ENCODE peak calls at places on chromosomes 3 and 15, in seven cellular contexts. B, D, N, R, T, F and S are unnamed samples.

GRCh38 chr15:94665687-94666441 is 434.5 kb downstream of the MCTP2 start:
- DNase-seq in N (no peak), T (no peak), B (no peak), R (no peak), D (no peak), F (no peak), S (no peak)

GRCh38 chr3:8742921-8743605 is 9.5 kb downstream of the CAV3 start:
- DNase-seq in R (peak), F (peak), T (no peak), N (no peak), D (no peak), B (no peak), S (no peak)

GRCh38 chr3:37590328-37591079 is 271.2 kb upstream of the CTDSPL start:
- DNase-seq in R (peak), F (no peak), N (no peak), D (no peak), B (no peak), T (no peak), S (no peak)

GRCh38 chr3:24128195-24129005 is 183.3 kb downstream of the NR1D2 start:
- DNase-seq in B (no peak), T (no peak), F (no peak), R (peak), D (no peak), N (no peak), S (no peak)

GRCh38 chr15:32872606-32873291 is 154.9 kb downstream of the GREM1 start:
- DNase-seq in F (no peak), N (no peak), T (no peak), B (no peak), R (peak), D (no peak), S (no peak)

GRCh38 chr3:30644615-30645014 is 38.2 kb downstream of the TGFBR2 start:
- DNase-seq in D (peak), N (no peak), T (no peak), R (peak), F (no peak), B (no peak), S (no peak)

GRCh38 chr15:63719281-63719680 is 114.5 kb downstream of the HERC1 start:
- DNase-seq in N (no peak), D (no peak), B (no peak), F (no peak), R (no peak), T (no peak), S (no peak)

GRCh38 chr3:170660139-170660538 is 74.3 kb upstream of the SLC7A14 start:
- DNase-seq in N (no peak), R (no peak), T (no peak), B (no peak), D (no peak), F (no peak), S (no peak)

GRCh38 chr3:135440233-135440632 is 525.3 kb upstream of the PPP2R3A start:
- DNase-seq in B (no peak), F (no peak), D (no peak), R (no peak), T (no peak), N (no peak), S (no peak)
- TF ChIP-seq CTCF in B (no peak), F (no peak), D (no peak), R (no peak), T (no peak), N (no peak), S (no peak)

DNA sequence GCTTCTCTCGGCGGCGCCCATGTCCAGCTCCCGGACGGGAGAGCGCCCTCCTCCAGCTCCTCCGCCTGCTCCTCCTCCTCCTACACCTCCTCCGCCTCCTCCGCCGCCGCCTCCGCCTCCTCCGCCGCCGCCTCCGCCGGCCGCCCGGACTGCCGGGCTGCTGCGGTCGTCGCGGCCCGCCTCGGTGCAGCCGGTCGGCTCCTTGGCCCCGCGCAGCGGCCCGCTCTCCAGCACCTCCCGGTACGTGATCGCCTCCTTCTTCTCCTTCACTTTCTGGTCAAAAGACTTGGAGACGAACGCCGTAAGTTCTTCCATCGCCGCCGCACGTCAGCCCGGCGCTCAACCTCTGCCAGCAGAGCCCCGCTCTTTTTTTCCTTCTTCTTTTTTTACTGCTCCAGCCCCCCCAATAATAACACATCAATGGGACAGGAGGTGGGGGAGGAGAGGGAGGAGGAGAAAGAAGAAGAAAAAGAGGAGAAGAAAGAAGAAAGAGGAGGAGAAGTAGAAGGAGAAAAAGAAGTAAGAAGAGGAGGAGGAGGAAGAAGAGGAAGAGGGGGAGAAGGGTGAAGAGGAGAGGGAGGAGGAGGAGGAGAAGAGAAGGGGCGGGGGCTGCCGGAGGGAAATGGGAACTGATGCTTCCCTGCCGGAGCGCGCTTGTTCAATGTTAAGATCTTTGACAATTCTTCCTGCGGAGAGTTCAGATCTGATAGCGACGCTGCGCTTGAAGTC is at the start of gene SHOX2:
- DNase-seq in R (peak), F (peak), D (no peak), T (peak), N (no peak), B (no peak), S (no peak)
- TF ChIP-seq CTCF in R (no peak), F (no peak), D (no peak), T (no peak), N (peak), B (no peak), S (no peak)

DNA sequence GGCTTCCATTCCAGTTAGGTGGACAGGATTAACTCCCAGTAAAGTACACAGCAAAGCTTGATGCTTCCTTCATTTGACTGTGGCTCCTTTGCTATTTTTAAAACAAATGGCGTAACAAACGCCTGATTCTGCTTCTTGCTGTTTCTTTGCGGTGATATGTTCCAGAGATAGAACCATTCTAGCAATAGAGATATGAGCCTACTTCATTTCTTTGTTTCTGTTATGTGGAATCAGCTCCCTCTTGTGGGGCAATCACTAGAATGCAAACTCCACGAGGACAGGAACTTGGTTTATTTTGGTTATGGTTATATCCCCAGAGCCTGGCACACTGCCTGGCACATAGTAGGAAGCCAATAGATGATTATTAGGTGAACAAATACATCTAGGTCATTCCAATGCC is 122.6 kb upstream of the SLC6A11 start:
- DNase-seq in N (no peak), R (peak), B (no peak), F (no peak), D (no peak), T (no peak), S (no peak)
- TF ChIP-seq CTCF in N (no peak), R (peak), B (peak), F (peak), D (peak), T (no peak), S (no peak)

DNA sequence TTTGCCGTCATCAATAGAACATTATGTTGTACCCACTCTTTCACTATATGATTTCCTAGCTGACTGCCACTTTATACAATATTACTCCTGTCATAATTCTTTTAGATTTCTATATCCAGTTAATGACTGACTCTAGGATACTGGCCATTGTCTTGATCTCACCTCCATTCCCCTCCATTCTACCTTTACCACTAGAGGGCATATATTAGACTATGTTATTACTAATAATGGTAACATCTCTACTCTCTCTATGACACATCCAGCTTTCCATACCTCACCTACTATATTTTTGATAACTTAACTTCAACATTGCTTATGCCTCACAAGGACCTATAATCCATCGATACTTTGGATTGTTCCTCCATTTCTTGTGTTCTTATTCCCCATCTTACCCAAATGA is 31.4 kb upstream of the POU1F1 start:
- DNase-seq in T (no peak), B (no peak), F (no peak), N (no peak), R (no peak), D (no peak), S (no peak)
- TF ChIP-seq CTCF in T (no peak), B (no peak), F (peak), N (no peak), R (peak), D (peak), S (no peak)

GRCh38 chr15:100764778-100765457 is 114.7 kb upstream of the ALDH1A3 start:
- DNase-seq in F (peak), R (peak), D (peak), N (peak), T (no peak), B (no peak), S (no peak)
- TF ChIP-seq CTCF in F (no peak), R (no peak), D (no peak), N (no peak), T (no peak), B (no peak), S (no peak)

DNA sequence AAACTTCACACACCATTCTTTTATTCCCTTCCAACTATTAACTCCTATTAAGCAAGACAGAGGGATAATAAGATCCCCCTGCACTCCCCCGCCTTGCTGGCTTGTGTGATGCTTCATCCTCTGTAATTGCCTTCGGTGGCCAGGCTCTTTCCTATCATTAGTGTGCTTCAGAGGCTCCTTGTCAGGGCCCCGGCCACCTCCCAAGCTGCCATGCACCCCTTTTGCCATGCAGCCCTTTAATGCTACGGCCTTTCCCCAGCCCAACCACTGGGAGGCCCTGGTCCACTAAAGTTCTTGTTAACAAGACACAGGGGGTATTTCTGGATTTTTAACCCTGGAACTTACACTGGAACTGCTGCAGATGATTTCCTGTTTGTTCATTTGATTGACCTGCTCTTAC is 175.9 kb upstream of the TOPAZ1 start:
- DNase-seq in R (no peak), B (no peak), D (no peak), N (no peak), T (no peak), F (peak), S (no peak)
- TF ChIP-seq CTCF in R (no peak), B (no peak), D (peak), N (peak), T (no peak), F (peak), S (peak)

DNA sequence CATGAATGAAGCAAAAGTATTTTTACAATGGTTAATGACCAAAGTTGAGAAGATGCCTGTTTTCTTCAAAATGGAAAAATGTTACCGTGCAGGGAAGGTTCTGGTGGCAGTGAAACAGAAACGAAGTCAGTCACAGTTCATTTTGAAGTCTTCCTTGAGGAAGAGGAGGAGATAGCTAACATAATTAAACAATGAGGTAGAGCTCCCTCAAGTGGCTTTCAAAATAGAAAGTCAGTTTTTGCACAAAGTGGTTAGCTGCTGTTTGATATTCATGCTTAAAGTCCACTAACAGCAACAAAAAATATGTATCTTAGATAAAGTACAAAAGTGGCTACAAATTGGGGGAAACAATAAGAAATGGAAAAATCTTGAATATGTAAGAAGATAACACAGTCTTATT is 87.3 kb downstream of the TFG start:
- DNase-seq in R (peak), T (no peak), B (no peak), D (no peak), F (no peak), N (no peak), S (no peak)
- TF ChIP-seq CTCF in R (peak), T (no peak), B (peak), D (peak), F (peak), N (no peak), S (peak)